ENCODE peak calls at places on chromosomes 6 and 20, in seven cellular contexts. K is CD8-positive, alpha-beta T cell; L is mucosa of descending colon; E is heart left ventricle; X is astrocyte of the spinal cord; I is lower leg skin; O is bronchial epithelial cell. S is an unnamed sample.

GRCh38 chr6:35497571-35498406 is 910 bp upstream of the TEAD3 start:
- DNase-seq in K (peak; percentile 51), E (peak; percentile 90), L (peak; percentile 59), I (peak; percentile 95), O (peak; percentile 22), X (peak; percentile 67), S (peak; percentile 80)

GRCh38 chr6:144335914-144336313 is 50.8 kb downstream of the UTRN start:
- DNase-seq in L (no peak), X (no peak), I (no peak), K (peak; percentile 40), E (no peak), O (peak; percentile 66), S (no peak)

GRCh38 chr6:134166529-134167221 is 114.3 kb upstream of the SLC2A12 start:
- DNase-seq in K (no peak), E (no peak), O (no peak), I (no peak), L (no peak), X (peak; percentile 55), S (no peak)

GRCh38 chr20:41011551-41012067 is 17.0 kb upstream of the TOP1 start:
- DNase-seq in K (no peak), L (no peak), X (no peak), E (no peak), I (no peak), O (peak; percentile 46), S (no peak)

GRCh38 chr6:88349511-88349910 is 183.4 kb upstream of the CNR1 start:
- DNase-seq in L (no peak), O (peak; percentile 32), E (no peak), X (peak; percentile 53), I (no peak), K (no peak), S (no peak)

GRCh38 chr20:23752019-23752418 is 1.3 kb upstream of the CST1 start:
- DNase-seq in L (no peak), X (no peak), I (no peak), O (no peak), K (no peak), E (no peak), S (no peak)

GRCh38 chr6:156933201-156934053 is 156.2 kb downstream of the ARID1B start:
- DNase-seq in X (no peak), I (no peak), E (no peak), K (no peak), L (peak; percentile 85), O (peak; percentile 34), S (no peak)

GRCh38 chr6:157246048-157246630 is 77.2 kb downstream of the TMEM242 start:
- DNase-seq in O (no peak), L (no peak), E (no peak), K (no peak), X (no peak), I (no peak), S (no peak)

GRCh38 chr6:34362909-34363713 is 29.4 kb downstream of the NUDT3 start:
- DNase-seq in O (no peak), L (no peak), K (no peak), X (no peak), I (no peak), E (no peak), S (no peak)

GRCh38 chr6:16707101-16707783 is 54.0 kb downstream of the ATXN1 start:
- DNase-seq in I (no peak), E (no peak), X (no peak), K (no peak), L (no peak), O (no peak), S (no peak)

GRCh38 chr6:13573669-13574110 is 711 bp upstream of the SIRT5 start:
- DNase-seq in E (peak; percentile 63), K (no peak), X (peak; percentile 30), I (no peak), L (peak; percentile 57), O (peak; percentile 58), S (peak; percentile 28)

GRCh38 chr6:25062070-25062811 is 126.5 kb upstream of the RIPOR2 start:
- DNase-seq in L (no peak), K (no peak), O (no peak), X (no peak), E (no peak), I (no peak), S (no peak)

GRCh38 chr6:41021832-41022231 is 17.2 kb downstream of the UNC5CL start:
- DNase-seq in K (no peak), L (no peak), E (no peak), I (no peak), O (peak; percentile 71), X (peak; percentile 59), S (peak; percentile 25)

GRCh38 chr20:59398552-59399265 is 98.3 kb downstream of the EDN3 start:
- DNase-seq in I (no peak), O (no peak), X (no peak), E (no peak), K (no peak), L (no peak), S (no peak)

GRCh38 chr20:41418031-41418430 is 51.4 kb upstream of the EMILIN3 start:
- DNase-seq in E (no peak), X (no peak), I (no peak), L (no peak), O (no peak), K (no peak), S (no peak)

GRCh38 chr6:111812080-111813038 is 60.9 kb downstream of the FYN start:
- DNase-seq in O (peak; percentile 74), L (no peak), E (no peak), I (no peak), X (no peak), K (no peak), S (no peak)
- H3K4me3 ChIP-seq in O (no peak overlapping the region), L (no peak overlapping the region), E (no peak overlapping the region), I (no peak overlapping the region), X (no peak overlapping the region), K (no peak overlapping the region), S (no peak overlapping the region)

GRCh38 chr6:158688860-158689259 is 39.0 kb downstream of the SYTL3 start:
- DNase-seq in X (no peak), E (no peak), K (no peak), L (no peak), I (no peak), O (peak; percentile 80), S (no peak)
- H3K4me3 ChIP-seq in X (no peak overlapping the region), E (no peak overlapping the region), K (no peak overlapping the region), L (no peak overlapping the region), I (no peak overlapping the region), O (no peak overlapping the region), S (no peak overlapping the region)

DNA sequence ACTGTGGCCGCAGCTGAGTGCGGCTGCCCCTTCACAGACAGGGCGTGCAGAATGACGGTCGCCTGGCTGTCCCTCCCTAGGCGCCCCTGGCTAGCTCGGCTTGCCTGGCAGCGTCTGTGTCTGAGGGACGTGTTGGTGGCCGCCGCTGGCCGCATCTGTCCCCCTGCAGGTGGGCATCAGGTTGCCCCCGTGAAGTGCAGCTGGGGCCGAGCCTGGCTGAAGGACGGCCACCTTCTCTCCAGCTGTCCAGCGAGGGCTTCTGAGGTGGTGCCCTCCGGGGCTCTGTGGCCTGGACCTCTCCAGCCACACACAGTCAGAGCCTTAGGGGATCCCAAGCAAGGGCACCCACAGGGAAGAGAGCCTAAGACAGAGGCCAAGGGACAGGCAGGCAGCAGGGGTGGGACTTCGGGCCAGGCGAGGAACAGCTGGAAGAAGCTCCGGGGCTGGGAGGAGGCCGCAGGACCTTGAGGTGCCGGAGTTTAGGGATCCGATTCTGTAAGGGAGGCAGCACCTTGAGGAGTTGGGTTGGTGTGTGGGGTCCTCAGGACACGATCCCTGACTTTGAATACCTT is 89.0 kb upstream of the EPB41L1 start:
- DNase-seq in X (no peak), E (no peak), K (no peak), L (no peak), I (no peak), O (no peak), S (no peak)
- H3K4me3 ChIP-seq in X (no peak overlapping the region), E (peak overlapping the region; percentile 79), K (peak overlapping the region; percentile 74), L (peak overlapping the region; percentile 26), I (peak overlapping the region; percentile 25), O (peak overlapping the region; percentile 68), S (peak overlapping the region; percentile 68)

DNA sequence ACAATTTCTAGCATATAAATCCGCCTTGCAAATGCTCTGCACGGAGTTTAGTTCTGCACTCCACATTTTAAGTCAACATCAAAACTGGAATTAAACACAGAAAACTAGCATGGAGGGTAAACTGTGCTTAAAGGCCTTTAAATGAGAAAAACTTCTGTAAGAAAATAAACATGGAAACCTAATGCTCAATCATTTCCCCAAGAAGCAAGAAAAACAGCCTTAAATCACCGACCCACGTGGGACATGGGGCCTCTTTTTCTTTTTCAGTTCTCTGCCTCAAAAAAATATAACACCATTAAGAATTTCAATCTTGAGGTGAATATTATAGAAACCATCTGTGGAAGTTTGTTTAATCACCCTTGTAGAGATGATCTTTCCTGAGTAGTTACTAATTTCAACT is 5.4 kb downstream of the SIM1 start:
- DNase-seq in X (no peak), O (no peak), E (no peak), I (no peak), K (no peak), L (no peak), S (no peak)
- H3K4me3 ChIP-seq in X (no peak overlapping the region), O (no peak overlapping the region), E (no peak overlapping the region), I (no peak overlapping the region), K (no peak overlapping the region), L (no peak overlapping the region), S (no peak overlapping the region)

DNA sequence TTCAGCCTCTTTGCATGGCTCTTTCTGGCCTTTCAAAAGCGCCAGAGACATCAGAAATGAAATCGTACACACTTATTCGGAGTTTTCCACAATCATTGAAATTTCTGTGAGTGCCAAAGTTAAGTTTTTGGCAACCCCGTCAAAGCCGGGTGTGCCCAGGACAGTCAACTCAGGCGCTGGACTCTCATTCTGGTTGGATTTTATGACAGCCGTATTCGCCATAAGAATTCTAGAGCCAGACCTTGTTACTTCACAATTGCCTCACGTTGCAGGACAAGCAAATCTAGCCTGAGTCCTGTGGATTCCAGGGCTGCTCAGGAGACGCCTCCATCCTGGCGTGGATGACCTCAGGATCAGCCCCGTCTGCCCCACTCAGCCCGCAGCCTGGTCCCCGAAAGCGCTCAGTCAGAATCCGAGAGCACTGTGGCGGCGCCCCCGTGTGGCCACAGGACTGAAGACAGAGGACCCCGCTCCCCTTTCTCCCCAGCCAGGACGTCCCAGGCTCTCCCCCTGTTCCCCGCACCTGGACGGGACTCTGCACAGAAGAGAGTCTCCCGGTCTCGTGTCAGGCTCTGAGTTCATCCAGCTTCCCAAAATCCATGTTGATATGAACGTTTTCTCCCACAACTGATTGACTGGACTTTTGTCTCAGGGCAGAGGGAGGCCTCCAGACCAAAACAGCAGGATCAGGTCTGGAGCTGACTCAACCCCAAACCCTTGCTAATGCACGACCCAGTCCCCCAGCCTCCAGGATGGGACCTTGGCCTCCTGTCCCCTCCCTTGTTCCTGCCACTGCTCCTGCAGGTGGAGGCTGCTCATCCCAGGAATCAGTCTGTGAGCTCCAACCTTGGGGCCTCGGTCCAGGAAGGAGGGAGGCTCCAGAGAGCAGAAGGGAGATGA is 38.2 kb downstream of the MICA start:
- DNase-seq in K (peak; percentile 83), O (peak; percentile 41), E (peak; percentile 84), X (peak; percentile 40), I (peak; percentile 97), L (peak; percentile 93), S (peak; percentile 86)
- H3K4me3 ChIP-seq in K (no peak overlapping the region), O (no peak overlapping the region), E (peak overlapping the region; percentile 42), X (no peak overlapping the region), I (no peak overlapping the region), L (no peak overlapping the region), S (peak overlapping the region; percentile 8)